ENCODE peak calls at places on chromosomes 2 and 18, in four cellular contexts. One of them, this sample, is unnamed.

GRCh38 chr2:121804340-121804739 is 48.9 kb downstream of the TSN start:
- DNase-seq in HCT116: no peak
- DNase-seq in H1: no peak
- DNase-seq in K562: peak; percentile 30
- DNase-seq in this sample: peak; percentile 45

GRCh38 chr18:36467614-36468013 is 170.1 kb downstream of the FHOD3 start:
- DNase-seq in HCT116: no peak
- DNase-seq in H1: no peak
- DNase-seq in K562: no peak
- DNase-seq in this sample: no peak

GRCh38 chr2:21039979-21040467 is 3.9 kb downstream of the APOB start:
- DNase-seq in HCT116: no peak
- DNase-seq in H1: no peak
- DNase-seq in K562: no peak
- DNase-seq in this sample: no peak

GRCh38 chr2:197858607-197859140 is 54.3 kb downstream of the PLCL1 start:
- DNase-seq in HCT116: no peak
- DNase-seq in H1: no peak
- DNase-seq in K562: no peak
- DNase-seq in this sample: no peak

GRCh38 chr2:172253190-172254052 is 150.7 kb upstream of the DLX2 start:
- DNase-seq in HCT116: peak; percentile 100
- DNase-seq in H1: no peak
- DNase-seq in K562: peak; percentile 68
- DNase-seq in this sample: no peak

GRCh38 chr2:213067888-213068287 is 83.5 kb downstream of the IKZF2 start:
- DNase-seq in HCT116: no peak
- DNase-seq in H1: no peak
- DNase-seq in K562: no peak
- DNase-seq in this sample: no peak

GRCh38 chr2:214069254-214069653 is 341.6 kb upstream of the VWC2L start:
- DNase-seq in HCT116: peak; percentile 83
- DNase-seq in H1: no peak
- DNase-seq in K562: peak; percentile 0
- DNase-seq in this sample: no peak

GRCh38 chr2:240876475-240877251 is 8.0 kb downstream of the AGXT start:
- DNase-seq in HCT116: no peak
- DNase-seq in H1: no peak
- DNase-seq in K562: no peak
- DNase-seq in this sample: no peak

GRCh38 chr18:36295880-36296301 is 1.6 kb upstream of the FHOD3 start:
- DNase-seq in HCT116: no peak
- DNase-seq in H1: no peak
- DNase-seq in K562: no peak
- DNase-seq in this sample: no peak

GRCh38 chr18:11980148-11980554 is 1.2 kb upstream of the IMPA2 start:
- DNase-seq in HCT116: no peak
- DNase-seq in H1: no peak
- DNase-seq in K562: no peak
- DNase-seq in this sample: no peak

GRCh38 chr2:233240897-233241296 is 10.6 kb upstream of the ATG16L1 start:
- DNase-seq in HCT116: no peak
- DNase-seq in H1: no peak
- DNase-seq in K562: no peak
- DNase-seq in this sample: peak; percentile 53

GRCh38 chr2:97967216-97967592 is 28.5 kb downstream of the TMEM131 start:
- DNase-seq in HCT116: no peak
- DNase-seq in H1: no peak
- DNase-seq in K562: no peak
- DNase-seq in this sample: no peak

GRCh38 chr2:71603851-71604708 is 150.7 kb downstream of the DYSF start:
- DNase-seq in HCT116: no peak
- DNase-seq in H1: no peak
- DNase-seq in K562: no peak
- DNase-seq in this sample: no peak

GRCh38 chr2:202780514-202781021 is 91.0 kb downstream of the ICA1L start:
- DNase-seq in HCT116: peak; percentile 64
- DNase-seq in H1: no peak
- DNase-seq in K562: no peak
- DNase-seq in this sample: peak; percentile 39

GRCh38 chr2:17195016-17195415 is 323.2 kb downstream of the RAD51AP2 start:
- DNase-seq in HCT116: no peak
- DNase-seq in H1: no peak
- DNase-seq in K562: no peak
- DNase-seq in this sample: no peak

GRCh38 chr18:70698574-70698973 is 409.7 kb downstream of the SOCS6 start:
- DNase-seq in HCT116: no peak
- DNase-seq in H1: no peak
- DNase-seq in K562: no peak
- DNase-seq in this sample: no peak

GRCh38 chr18:65587491-65587890 is 163.3 kb upstream of the CDH7 start:
- DNase-seq in HCT116: no peak
- DNase-seq in H1: no peak
- DNase-seq in K562: no peak
- DNase-seq in this sample: no peak

GRCh38 chr18:59514193-59514592 is 155.1 kb upstream of the LMAN1 start:
- DNase-seq in HCT116: no peak
- DNase-seq in H1: no peak
- DNase-seq in K562: peak; percentile 2
- DNase-seq in this sample: no peak

GRCh38 chr2:241224068-241224850 is 35.8 kb downstream of the ANO7 start:
- DNase-seq in HCT116: no peak
- DNase-seq in H1: no peak
- DNase-seq in K562: no peak
- DNase-seq in this sample: no peak

GRCh38 chr2:111918383-111918806 is 20.0 kb downstream of the MERTK start:
- DNase-seq in HCT116: no peak
- DNase-seq in H1: no peak
- DNase-seq in K562: peak; percentile 71
- DNase-seq in this sample: no peak

GRCh38 chr2:32947076-32947483 is 327 bp downstream of the LTBP1 start:
- DNase-seq in HCT116: no peak
- DNase-seq in H1: no peak
- DNase-seq in K562: peak; percentile 34
- DNase-seq in this sample: no peak

GRCh38 chr18:13261658-13262357 is 43.2 kb downstream of the LDLRAD4 start:
- DNase-seq in HCT116: no peak
- DNase-seq in H1: no peak
- DNase-seq in K562: no peak
- DNase-seq in this sample: no peak

GRCh38 chr2:74391209-74391579 is 11.1 kb upstream of the DCTN1 start:
- DNase-seq in HCT116: no peak
- DNase-seq in H1: no peak
- DNase-seq in K562: peak; percentile 29
- DNase-seq in this sample: no peak

GRCh38 chr2:227033471-227034148 is 130.4 kb downstream of the COL4A4 start:
- DNase-seq in HCT116: peak; percentile 4
- DNase-seq in H1: peak; percentile 66
- DNase-seq in K562: peak; percentile 57
- DNase-seq in this sample: no peak

GRCh38 chr2:144659731-144660275 is 139.9 kb upstream of the ZEB2 start:
- DNase-seq in HCT116: peak; percentile 64
- DNase-seq in H1: no peak
- DNase-seq in K562: peak; percentile 88
- DNase-seq in this sample: no peak

GRCh38 chr2:154455871-154456270 is 242.6 kb upstream of the KCNJ3 start:
- DNase-seq in HCT116: no peak
- DNase-seq in H1: no peak
- DNase-seq in K562: no peak
- DNase-seq in this sample: no peak

GRCh38 chr18:47747260-47747795 is 183.1 kb downstream of the SMAD2 start:
- DNase-seq in HCT116: no peak
- DNase-seq in H1: no peak
- DNase-seq in K562: no peak
- DNase-seq in this sample: no peak

GRCh38 chr2:217792611-217793527 is 209.9 kb downstream of the TNS1 start:
- DNase-seq in HCT116: no peak
- DNase-seq in H1: no peak
- DNase-seq in K562: no peak
- DNase-seq in this sample: no peak

GRCh38 chr2:61184263-61184662 is 22.3 kb downstream of the C2orf74 start:
- DNase-seq in HCT116: no peak
- DNase-seq in H1: no peak
- DNase-seq in K562: no peak
- DNase-seq in this sample: no peak

GRCh38 chr2:96537066-96537733 is 648 bp downstream of the ARID5A start:
- DNase-seq in HCT116: no peak
- DNase-seq in H1: no peak
- DNase-seq in K562: peak; percentile 72
- DNase-seq in this sample: peak; percentile 66

GRCh38 chr2:180692322-180692721 is 288.1 kb upstream of the UBE2E3 start:
- DNase-seq in HCT116: no peak
- DNase-seq in H1: no peak
- DNase-seq in K562: no peak
- DNase-seq in this sample: no peak

GRCh38 chr2:168220971-168221819 is 26.2 kb downstream of the STK39 start:
- DNase-seq in HCT116: no peak
- DNase-seq in H1: no peak
- DNase-seq in K562: no peak
- DNase-seq in this sample: no peak

GRCh38 chr2:171404258-171404657 is 29.5 kb downstream of the METTL8 start:
- DNase-seq in HCT116: peak; percentile 64
- DNase-seq in H1: no peak
- DNase-seq in K562: no peak
- DNase-seq in this sample: no peak

GRCh38 chr18:11906181-11906580 is 1.9 kb downstream of the MPPE1 start:
- DNase-seq in HCT116: no peak
- DNase-seq in H1: no peak
- DNase-seq in K562: no peak
- DNase-seq in this sample: no peak

GRCh38 chr2:140893685-140894084 is 1237.1 kb downstream of the LRP1B start:
- DNase-seq in HCT116: no peak
- DNase-seq in H1: no peak
- DNase-seq in K562: no peak
- DNase-seq in this sample: no peak

GRCh38 chr2:110866496-110866895 is 134.1 kb downstream of the ACOXL start:
- DNase-seq in HCT116: no peak
- DNase-seq in H1: no peak
- DNase-seq in K562: no peak
- DNase-seq in this sample: no peak

GRCh38 chr2:231685349-231686191 is 22.8 kb upstream of the PTMA start:
- DNase-seq in HCT116: no peak
- DNase-seq in H1: no peak
- DNase-seq in K562: no peak
- DNase-seq in this sample: no peak

GRCh38 chr2:10951558-10952414 is 40.1 kb downstream of the KCNF1 start:
- DNase-seq in HCT116: no peak
- DNase-seq in H1: no peak
- DNase-seq in K562: no peak
- DNase-seq in this sample: no peak
- TF ChIP-seq SP1 in HCT116: no peak
- TF ChIP-seq SP1 in H1: no peak
- TF ChIP-seq SP1 in K562: no peak
- TF ChIP-seq SP1 in this sample: no peak

GRCh38 chr18:79737426-79737825 is 57.8 kb downstream of the CTDP1 start:
- DNase-seq in HCT116: no peak
- DNase-seq in H1: no peak
- DNase-seq in K562: no peak
- DNase-seq in this sample: no peak
- TF ChIP-seq EGR1 in HCT116: no peak
- TF ChIP-seq EGR1 in H1: no peak
- TF ChIP-seq EGR1 in K562: no peak
- TF ChIP-seq EGR1 in this sample: no peak

GRCh38 chr2:142165790-142166189 is 35.0 kb upstream of the LRP1B start:
- DNase-seq in HCT116: peak; percentile 47
- DNase-seq in H1: no peak
- DNase-seq in K562: no peak
- DNase-seq in this sample: peak; percentile 37
- TF ChIP-seq SP1 in HCT116: no peak
- TF ChIP-seq SP1 in H1: no peak
- TF ChIP-seq SP1 in K562: no peak
- TF ChIP-seq SP1 in this sample: no peak

DNA sequence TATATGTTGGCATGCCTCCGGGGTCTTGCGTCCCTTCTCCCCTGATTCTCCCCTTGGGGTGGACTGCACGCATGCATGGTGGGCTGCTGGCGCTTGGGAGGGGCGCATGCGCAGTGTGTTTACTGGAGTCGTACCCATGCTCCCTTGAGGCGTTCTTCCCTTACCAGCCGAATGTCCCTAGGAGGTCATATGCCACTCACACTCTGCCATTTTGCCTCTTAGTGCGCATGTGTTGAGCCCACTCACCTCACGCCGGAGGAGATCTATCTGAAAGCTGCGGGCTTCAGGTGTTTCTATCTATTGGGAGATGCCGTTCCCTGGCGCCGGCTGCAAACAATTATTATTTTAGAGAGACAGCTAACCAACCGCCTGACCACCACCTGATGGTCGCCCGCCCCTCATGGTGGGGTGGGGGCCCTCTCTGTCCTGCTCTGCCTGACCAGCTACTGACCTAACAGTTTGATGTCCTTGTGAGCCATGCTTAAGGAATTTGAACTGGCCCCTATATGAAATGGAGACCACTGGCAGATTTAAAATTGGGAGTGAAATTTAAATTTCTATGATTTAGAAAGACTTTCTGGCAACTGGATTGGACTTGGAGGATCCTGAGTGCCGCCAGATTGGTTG is 179.6 kb downstream of the RNF144A start:
- DNase-seq in HCT116: no peak
- DNase-seq in H1: no peak
- DNase-seq in K562: no peak
- DNase-seq in this sample: no peak
- TF ChIP-seq EGR1 in HCT116: no peak
- TF ChIP-seq EGR1 in H1: no peak
- TF ChIP-seq EGR1 in K562: no peak
- TF ChIP-seq EGR1 in this sample: no peak

DNA sequence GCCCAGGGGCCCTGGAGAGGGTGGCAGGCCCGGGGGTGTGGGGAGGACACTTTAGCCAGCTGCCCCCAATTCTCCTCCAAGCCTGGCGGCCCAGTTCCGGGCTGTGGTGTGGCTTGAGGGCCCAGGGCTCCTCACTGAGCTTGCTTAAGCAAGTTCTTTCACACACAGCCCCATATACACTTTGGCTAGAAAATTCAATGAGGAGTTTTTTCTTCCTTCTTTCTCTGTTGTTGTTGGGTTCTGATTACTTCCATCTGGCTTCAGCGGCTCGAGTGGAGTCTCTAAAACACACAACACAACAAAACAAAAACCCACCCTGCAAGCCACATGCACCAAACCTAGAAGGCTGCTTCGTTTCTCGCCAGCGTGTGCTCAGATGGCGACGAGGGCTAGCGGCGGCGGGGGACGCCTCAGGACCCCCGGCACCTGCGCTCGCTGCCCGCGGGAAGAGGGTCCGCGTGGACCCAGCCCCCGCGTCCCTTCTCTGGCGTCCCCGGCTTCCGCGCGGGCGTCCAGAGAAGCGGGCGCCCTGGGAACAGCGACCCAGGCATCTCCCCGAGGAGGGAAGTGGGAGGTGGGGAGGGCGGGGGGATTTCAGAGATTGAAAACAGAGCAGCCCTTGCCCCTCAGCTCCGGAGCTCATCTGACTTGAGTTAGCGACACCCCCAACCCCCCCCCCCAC is 597 bp upstream of the GLI2 start:
- DNase-seq in HCT116: no peak
- DNase-seq in H1: no peak
- DNase-seq in K562: no peak
- DNase-seq in this sample: no peak
- TF ChIP-seq SP1 in HCT116: no peak
- TF ChIP-seq SP1 in H1: no peak
- TF ChIP-seq SP1 in K562: no peak
- TF ChIP-seq SP1 in this sample: no peak

This sample was measured in GM12878.